ENCODE peak calls at places on chromosomes 5 and 9, in five cellular contexts. G is lower leg skin, I is hepatic stellate cell, J is GM20000, B is AG04450. C is an unnamed sample.

GRCh38 chr9:133956520-133957076 is 35.5 kb downstream of the VAV2 start:
- DNase-seq in G (no peak), I (peak), J (no peak), B (no peak), C (no peak)

GRCh38 chr5:5629579-5629978 is 207.1 kb downstream of the ICE1 start:
- DNase-seq in G (no peak), I (no peak), J (no peak), B (no peak), C (no peak)

GRCh38 chr5:173916233-173916632 is 28.1 kb downstream of the CPEB4 start:
- DNase-seq in G (no peak), I (no peak), J (no peak), B (no peak), C (no peak)

GRCh38 chr5:63963080-63963735 is 963 bp upstream of the HTR1A start:
- DNase-seq in G (no peak), I (peak), J (peak), B (peak), C (peak)

GRCh38 chr5:130710596-130710995 is 454.5 kb downstream of the HINT1 start:
- DNase-seq in G (no peak), I (no peak), J (no peak), B (no peak), C (peak)

GRCh38 chr9:77440057-77440456 is 208.1 kb downstream of the GNA14 start:
- DNase-seq in G (no peak), I (no peak), J (no peak), B (no peak), C (no peak)

GRCh38 chr5:179301376-179301775 is 43.9 kb downstream of the ADAMTS2 start:
- DNase-seq in G (no peak), I (no peak), J (no peak), B (no peak), C (no peak)

GRCh38 chr9:134971196-134971595 is 53.5 kb upstream of the FCN1 start:
- DNase-seq in G (no peak), I (no peak), J (no peak), B (no peak), C (no peak)

GRCh38 chr5:1380910-1381309 is 36.0 kb upstream of the CLPTM1L start:
- DNase-seq in G (no peak), I (no peak), J (no peak), B (no peak), C (no peak)

GRCh38 chr5:55636177-55636576 is 75.9 kb downstream of the SLC38A9 start:
- DNase-seq in G (no peak), I (no peak), J (no peak), B (no peak), C (no peak)

C was measured in SJSA1.